ENCODE peak calls at places on chromosome X, in ten cellular contexts. One of them, this sample, is unnamed.

GRCh38 chrX:71989768-71990167 is 79.1 kb downstream of the NHSL2 start:
- DNase-seq in NCI-H2029: no peak
- DNase-seq in amygdala: no peak
- DNase-seq in EL: peak; percentile 25
- DNase-seq in stomach: no peak
- DNase-seq in neural progenitor cell: no peak
- DNase-seq in pancreas: no peak
- DNase-seq in AG10803: peak; percentile 75
- DNase-seq in midbrain: no peak
- DNase-seq in SK-N-SH: no peak
- DNase-seq in this sample: peak; percentile 38

GRCh38 chrX:7164174-7164573 is 16.2 kb upstream of the PUDP start:
- DNase-seq in NCI-H2029: no peak
- DNase-seq in amygdala: no peak
- DNase-seq in EL: no peak
- DNase-seq in stomach: no peak
- DNase-seq in neural progenitor cell: no peak
- DNase-seq in pancreas: no peak
- DNase-seq in AG10803: no peak
- DNase-seq in midbrain: no peak
- DNase-seq in SK-N-SH: no peak
- DNase-seq in this sample: no peak

GRCh38 chrX:49040376-49040955 is 2.7 kb downstream of the TFE3 start:
- DNase-seq in NCI-H2029: no peak
- DNase-seq in amygdala: no peak
- DNase-seq in EL: peak; percentile 40
- DNase-seq in stomach: no peak
- DNase-seq in neural progenitor cell: no peak
- DNase-seq in pancreas: no peak
- DNase-seq in AG10803: peak; percentile 28
- DNase-seq in midbrain: no peak
- DNase-seq in SK-N-SH: no peak
- DNase-seq in this sample: no peak

GRCh38 chrX:96004386-96004785 is 680.3 kb upstream of the DIAPH2 start:
- DNase-seq in NCI-H2029: no peak
- DNase-seq in amygdala: no peak
- DNase-seq in EL: peak; percentile 1
- DNase-seq in stomach: no peak
- DNase-seq in neural progenitor cell: no peak
- DNase-seq in pancreas: no peak
- DNase-seq in AG10803: peak; percentile 0
- DNase-seq in midbrain: no peak
- DNase-seq in SK-N-SH: no peak
- DNase-seq in this sample: no peak

GRCh38 chrX:44306336-44306735 is 37.1 kb downstream of the EFHC2 start:
- DNase-seq in NCI-H2029: no peak
- DNase-seq in amygdala: no peak
- DNase-seq in EL: peak; percentile 3
- DNase-seq in stomach: peak; percentile 37
- DNase-seq in neural progenitor cell: no peak
- DNase-seq in pancreas: no peak
- DNase-seq in AG10803: no peak
- DNase-seq in midbrain: no peak
- DNase-seq in SK-N-SH: no peak
- DNase-seq in this sample: no peak

GRCh38 chrX:120305531-120306145 is 5.6 kb downstream of the TMEM255A start:
- DNase-seq in NCI-H2029: no peak
- DNase-seq in amygdala: no peak
- DNase-seq in EL: peak; percentile 45
- DNase-seq in stomach: no peak
- DNase-seq in neural progenitor cell: no peak
- DNase-seq in pancreas: no peak
- DNase-seq in AG10803: no peak
- DNase-seq in midbrain: no peak
- DNase-seq in SK-N-SH: no peak
- DNase-seq in this sample: no peak

GRCh38 chrX:129786210-129786651 is 6.5 kb downstream of the SASH3 start:
- DNase-seq in NCI-H2029: no peak
- DNase-seq in amygdala: no peak
- DNase-seq in EL: no peak
- DNase-seq in stomach: no peak
- DNase-seq in neural progenitor cell: no peak
- DNase-seq in pancreas: no peak
- DNase-seq in AG10803: no peak
- DNase-seq in midbrain: no peak
- DNase-seq in SK-N-SH: no peak
- DNase-seq in this sample: no peak

GRCh38 chrX:115650916-115651315 is 89.9 kb downstream of the PLS3 start:
- DNase-seq in NCI-H2029: no peak
- DNase-seq in amygdala: no peak
- DNase-seq in EL: peak; percentile 40
- DNase-seq in stomach: peak; percentile 31
- DNase-seq in neural progenitor cell: peak; percentile 74
- DNase-seq in pancreas: no peak
- DNase-seq in AG10803: peak; percentile 43
- DNase-seq in midbrain: peak; percentile 63
- DNase-seq in SK-N-SH: peak; percentile 52
- DNase-seq in this sample: peak; percentile 29

GRCh38 chrX:16931855-16932254 is 14.6 kb upstream of the REPS2 start:
- DNase-seq in NCI-H2029: no peak
- DNase-seq in amygdala: no peak
- DNase-seq in EL: no peak
- DNase-seq in stomach: no peak
- DNase-seq in neural progenitor cell: no peak
- DNase-seq in pancreas: no peak
- DNase-seq in AG10803: no peak
- DNase-seq in midbrain: no peak
- DNase-seq in SK-N-SH: no peak
- DNase-seq in this sample: no peak

GRCh38 chrX:133970021-133970550 is 15.3 kb downstream of the GPC3 start:
- DNase-seq in NCI-H2029: no peak
- DNase-seq in amygdala: no peak
- DNase-seq in EL: no peak
- DNase-seq in stomach: no peak
- DNase-seq in neural progenitor cell: peak; percentile 75
- DNase-seq in pancreas: no peak
- DNase-seq in AG10803: no peak
- DNase-seq in midbrain: no peak
- DNase-seq in SK-N-SH: no peak
- DNase-seq in this sample: no peak

GRCh38 chrX:54248309-54248708 is 65.3 kb upstream of the FAM120C start:
- DNase-seq in NCI-H2029: peak; percentile 5
- DNase-seq in amygdala: no peak
- DNase-seq in EL: no peak
- DNase-seq in stomach: no peak
- DNase-seq in neural progenitor cell: no peak
- DNase-seq in pancreas: no peak
- DNase-seq in AG10803: peak; percentile 35
- DNase-seq in midbrain: no peak
- DNase-seq in SK-N-SH: no peak
- DNase-seq in this sample: no peak

GRCh38 chrX:76893930-76894329 is 466.4 kb downstream of the MAGEE1 start:
- DNase-seq in NCI-H2029: no peak
- DNase-seq in amygdala: no peak
- DNase-seq in EL: no peak
- DNase-seq in stomach: no peak
- DNase-seq in neural progenitor cell: no peak
- DNase-seq in pancreas: no peak
- DNase-seq in AG10803: no peak
- DNase-seq in midbrain: no peak
- DNase-seq in SK-N-SH: no peak
- DNase-seq in this sample: no peak

GRCh38 chrX:13005671-13006473 is 31.0 kb downstream of the TMSB4X start:
- DNase-seq in NCI-H2029: no peak
- DNase-seq in amygdala: no peak
- DNase-seq in EL: no peak
- DNase-seq in stomach: peak; percentile 54
- DNase-seq in neural progenitor cell: no peak
- DNase-seq in pancreas: peak; percentile 58
- DNase-seq in AG10803: peak; percentile 26
- DNase-seq in midbrain: peak; percentile 11
- DNase-seq in SK-N-SH: no peak
- DNase-seq in this sample: no peak

GRCh38 chrX:153478746-153479145 is 8.4 kb upstream of the HAUS7 start:
- DNase-seq in NCI-H2029: no peak
- DNase-seq in amygdala: no peak
- DNase-seq in EL: no peak
- DNase-seq in stomach: no peak
- DNase-seq in neural progenitor cell: no peak
- DNase-seq in pancreas: no peak
- DNase-seq in AG10803: no peak
- DNase-seq in midbrain: peak; percentile 20
- DNase-seq in SK-N-SH: no peak
- DNase-seq in this sample: no peak

GRCh38 chrX:2707334-2707760 is 16.3 kb downstream of the CD99 start:
- DNase-seq in NCI-H2029: no peak
- DNase-seq in amygdala: no peak
- DNase-seq in EL: peak; percentile 96
- DNase-seq in stomach: peak; percentile 28
- DNase-seq in neural progenitor cell: peak; percentile 61
- DNase-seq in pancreas: peak; percentile 44
- DNase-seq in AG10803: peak; percentile 95
- DNase-seq in midbrain: no peak
- DNase-seq in SK-N-SH: peak; percentile 67
- DNase-seq in this sample: peak; percentile 69

GRCh38 chrX:153556767-153557166 is 39.3 kb downstream of the ATP2B3 start:
- DNase-seq in NCI-H2029: no peak
- DNase-seq in amygdala: no peak
- DNase-seq in EL: no peak
- DNase-seq in stomach: no peak
- DNase-seq in neural progenitor cell: no peak
- DNase-seq in pancreas: no peak
- DNase-seq in AG10803: no peak
- DNase-seq in midbrain: no peak
- DNase-seq in SK-N-SH: no peak
- DNase-seq in this sample: no peak

GRCh38 chrX:70089575-70090297 is 27.5 kb downstream of the OTUD6A start:
- DNase-seq in NCI-H2029: no peak
- DNase-seq in amygdala: no peak
- DNase-seq in EL: peak; percentile 69
- DNase-seq in stomach: no peak
- DNase-seq in neural progenitor cell: no peak
- DNase-seq in pancreas: no peak
- DNase-seq in AG10803: peak; percentile 70
- DNase-seq in midbrain: no peak
- DNase-seq in SK-N-SH: no peak
- DNase-seq in this sample: no peak

GRCh38 chrX:153521034-153521433 is 3.6 kb downstream of the ATP2B3 start:
- DNase-seq in NCI-H2029: no peak
- DNase-seq in amygdala: peak; percentile 8
- DNase-seq in EL: no peak
- DNase-seq in stomach: peak; percentile 35
- DNase-seq in neural progenitor cell: no peak
- DNase-seq in pancreas: no peak
- DNase-seq in AG10803: no peak
- DNase-seq in midbrain: peak; percentile 3
- DNase-seq in SK-N-SH: peak; percentile 76
- DNase-seq in this sample: no peak

GRCh38 chrX:39470588-39471155 is 627.1 kb downstream of the BCOR start:
- DNase-seq in NCI-H2029: no peak
- DNase-seq in amygdala: peak; percentile 2
- DNase-seq in EL: peak; percentile 24
- DNase-seq in stomach: no peak
- DNase-seq in neural progenitor cell: no peak
- DNase-seq in pancreas: no peak
- DNase-seq in AG10803: peak; percentile 79
- DNase-seq in midbrain: peak; percentile 20
- DNase-seq in SK-N-SH: no peak
- DNase-seq in this sample: no peak

GRCh38 chrX:44162964-44163475 is 180.5 kb downstream of the EFHC2 start:
- DNase-seq in NCI-H2029: no peak
- DNase-seq in amygdala: no peak
- DNase-seq in EL: no peak
- DNase-seq in stomach: no peak
- DNase-seq in neural progenitor cell: no peak
- DNase-seq in pancreas: peak; percentile 16
- DNase-seq in AG10803: no peak
- DNase-seq in midbrain: no peak
- DNase-seq in SK-N-SH: no peak
- DNase-seq in this sample: no peak

GRCh38 chrX:21802844-21803243 is 36.6 kb upstream of the MBTPS2 start:
- DNase-seq in NCI-H2029: no peak
- DNase-seq in amygdala: no peak
- DNase-seq in EL: no peak
- DNase-seq in stomach: no peak
- DNase-seq in neural progenitor cell: no peak
- DNase-seq in pancreas: no peak
- DNase-seq in AG10803: no peak
- DNase-seq in midbrain: no peak
- DNase-seq in SK-N-SH: no peak
- DNase-seq in this sample: no peak

GRCh38 chrX:54063361-54063760 is 19.1 kb upstream of the PHF8 start:
- DNase-seq in NCI-H2029: no peak
- DNase-seq in amygdala: no peak
- DNase-seq in EL: no peak
- DNase-seq in stomach: no peak
- DNase-seq in neural progenitor cell: no peak
- DNase-seq in pancreas: no peak
- DNase-seq in AG10803: no peak
- DNase-seq in midbrain: no peak
- DNase-seq in SK-N-SH: no peak
- DNase-seq in this sample: no peak

This sample was measured in left ventricle myocardium superior.